ENCODE peak calls at places on chromosomes 13 and 19, in seven cellular contexts. One of them, this sample, is unnamed.
A peak's percentile ranks its signal among the peaks of the same experiment; 100 is the strongest.

GRCh38 chr19:7471696-7472620 is 16.9 kb downstream of the PEX11G start:
- DNase-seq in neural crest cell: no peak
- DNase-seq in CD4-positive, alpha-beta T cell: no peak
- DNase-seq in endothelial cell: no peak
- DNase-seq in A549: no peak
- DNase-seq in choroid plexus epithelial cell: peak; percentile 66
- DNase-seq in epithelial cell of esophagus: no peak
- DNase-seq in this sample: no peak

GRCh38 chr19:7914598-7915045 is at the start of gene TGFBR3L:
- DNase-seq in epithelial cell of esophagus: no peak
- DNase-seq in choroid plexus epithelial cell: no peak
- DNase-seq in endothelial cell: no peak
- DNase-seq in A549: no peak
- DNase-seq in neural crest cell: no peak
- DNase-seq in CD4-positive, alpha-beta T cell: no peak
- DNase-seq in this sample: no peak

GRCh38 chr13:86051134-86052103 is 252.2 kb upstream of the SLITRK6 start:
- DNase-seq in endothelial cell: no peak
- DNase-seq in A549: peak; percentile 30
- DNase-seq in neural crest cell: no peak
- DNase-seq in choroid plexus epithelial cell: peak; percentile 70
- DNase-seq in epithelial cell of esophagus: peak; percentile 90
- DNase-seq in CD4-positive, alpha-beta T cell: no peak
- DNase-seq in this sample: no peak

GRCh38 chr13:58397596-58398387 is 766.2 kb downstream of the PCDH17 start:
- DNase-seq in A549: no peak
- DNase-seq in epithelial cell of esophagus: no peak
- DNase-seq in endothelial cell: no peak
- DNase-seq in choroid plexus epithelial cell: no peak
- DNase-seq in neural crest cell: no peak
- DNase-seq in CD4-positive, alpha-beta T cell: no peak
- DNase-seq in this sample: no peak

GRCh38 chr19:47095707-47096704 is 17.6 kb downstream of the ZC3H4 start:
- DNase-seq in choroid plexus epithelial cell: peak; percentile 37
- DNase-seq in endothelial cell: no peak
- DNase-seq in A549: peak; percentile 62
- DNase-seq in epithelial cell of esophagus: peak; percentile 97
- DNase-seq in CD4-positive, alpha-beta T cell: no peak
- DNase-seq in neural crest cell: no peak
- DNase-seq in this sample: peak; percentile 14

GRCh38 chr13:91904597-91904996 is 506.2 kb downstream of the GPC5 start:
- DNase-seq in epithelial cell of esophagus: no peak
- DNase-seq in A549: no peak
- DNase-seq in CD4-positive, alpha-beta T cell: no peak
- DNase-seq in endothelial cell: no peak
- DNase-seq in choroid plexus epithelial cell: peak; percentile 2
- DNase-seq in neural crest cell: no peak
- DNase-seq in this sample: no peak

GRCh38 chr13:32427852-32428580 is at the start of gene N4BP2L1:
- DNase-seq in choroid plexus epithelial cell: peak; percentile 44
- DNase-seq in epithelial cell of esophagus: peak; percentile 27
- DNase-seq in A549: peak; percentile 9
- DNase-seq in CD4-positive, alpha-beta T cell: peak; percentile 65
- DNase-seq in neural crest cell: no peak
- DNase-seq in endothelial cell: peak; percentile 37
- DNase-seq in this sample: peak; percentile 96

GRCh38 chr13:44103721-44104490 is 224.2 kb downstream of the LACC1 start:
- DNase-seq in epithelial cell of esophagus: peak; percentile 53
- DNase-seq in A549: no peak
- DNase-seq in endothelial cell: no peak
- DNase-seq in neural crest cell: no peak
- DNase-seq in CD4-positive, alpha-beta T cell: no peak
- DNase-seq in choroid plexus epithelial cell: no peak
- DNase-seq in this sample: no peak

GRCh38 chr19:17420267-17420924 is 549 bp downstream of the MVB12A start:
- DNase-seq in endothelial cell: peak; percentile 40
- DNase-seq in choroid plexus epithelial cell: peak; percentile 13
- DNase-seq in epithelial cell of esophagus: peak; percentile 31
- DNase-seq in neural crest cell: peak; percentile 22
- DNase-seq in CD4-positive, alpha-beta T cell: peak; percentile 10
- DNase-seq in A549: peak; percentile 46
- DNase-seq in this sample: peak; percentile 53
- TF ChIP-seq CTCF in endothelial cell: no peak
- TF ChIP-seq CTCF in choroid plexus epithelial cell: peak; percentile 14
- TF ChIP-seq CTCF in epithelial cell of esophagus: no peak
- TF ChIP-seq CTCF in neural crest cell: peak; percentile 20
- TF ChIP-seq CTCF in CD4-positive, alpha-beta T cell: no peak
- TF ChIP-seq CTCF in A549: no peak
- TF ChIP-seq CTCF in this sample: peak; percentile 27

GRCh38 chr19:39496063-39496462 is 2.7 kb upstream of the DLL3 start:
- DNase-seq in choroid plexus epithelial cell: no peak
- DNase-seq in CD4-positive, alpha-beta T cell: no peak
- DNase-seq in neural crest cell: no peak
- DNase-seq in epithelial cell of esophagus: no peak
- DNase-seq in A549: no peak
- DNase-seq in endothelial cell: no peak
- DNase-seq in this sample: no peak

GRCh38 chr19:39498262-39499081 is at the start of gene DLL3:
- DNase-seq in A549: no peak
- DNase-seq in epithelial cell of esophagus: peak; percentile 23
- DNase-seq in endothelial cell: peak; percentile 33
- DNase-seq in neural crest cell: peak; percentile 17
- DNase-seq in CD4-positive, alpha-beta T cell: no peak
- DNase-seq in choroid plexus epithelial cell: peak; percentile 11
- DNase-seq in this sample: peak; percentile 30

GRCh38 chr19:39499082-39499642 is 415 bp downstream of the DLL3 start:
- DNase-seq in choroid plexus epithelial cell: peak; percentile 21
- DNase-seq in neural crest cell: peak; percentile 13
- DNase-seq in A549: no peak
- DNase-seq in endothelial cell: peak; percentile 53
- DNase-seq in epithelial cell of esophagus: peak; percentile 37
- DNase-seq in CD4-positive, alpha-beta T cell: no peak
- DNase-seq in this sample: peak; percentile 23

GRCh38 chr19:39499932-39500331 is 1.2 kb downstream of the DLL3 start:
- DNase-seq in neural crest cell: no peak
- DNase-seq in choroid plexus epithelial cell: no peak
- DNase-seq in CD4-positive, alpha-beta T cell: no peak
- DNase-seq in epithelial cell of esophagus: no peak
- DNase-seq in A549: no peak
- DNase-seq in endothelial cell: no peak
- DNase-seq in this sample: no peak

GRCh38 chr19:39497850-39498261 is 891 bp upstream of the DLL3 start:
- DNase-seq in epithelial cell of esophagus: peak; percentile 30
- DNase-seq in neural crest cell: peak; percentile 56
- DNase-seq in CD4-positive, alpha-beta T cell: no peak
- DNase-seq in A549: peak; percentile 69
- DNase-seq in endothelial cell: peak; percentile 81
- DNase-seq in choroid plexus epithelial cell: peak; percentile 41
- DNase-seq in this sample: peak; percentile 41
- TF ChIP-seq CTCF in epithelial cell of esophagus: peak; percentile 29
- TF ChIP-seq CTCF in neural crest cell: peak; percentile 44
- TF ChIP-seq CTCF in CD4-positive, alpha-beta T cell: peak; percentile 21
- TF ChIP-seq CTCF in A549: peak; percentile 69
- TF ChIP-seq CTCF in endothelial cell: no peak
- TF ChIP-seq CTCF in choroid plexus epithelial cell: peak; percentile 63
- TF ChIP-seq CTCF in this sample: peak; percentile 36

DNA sequence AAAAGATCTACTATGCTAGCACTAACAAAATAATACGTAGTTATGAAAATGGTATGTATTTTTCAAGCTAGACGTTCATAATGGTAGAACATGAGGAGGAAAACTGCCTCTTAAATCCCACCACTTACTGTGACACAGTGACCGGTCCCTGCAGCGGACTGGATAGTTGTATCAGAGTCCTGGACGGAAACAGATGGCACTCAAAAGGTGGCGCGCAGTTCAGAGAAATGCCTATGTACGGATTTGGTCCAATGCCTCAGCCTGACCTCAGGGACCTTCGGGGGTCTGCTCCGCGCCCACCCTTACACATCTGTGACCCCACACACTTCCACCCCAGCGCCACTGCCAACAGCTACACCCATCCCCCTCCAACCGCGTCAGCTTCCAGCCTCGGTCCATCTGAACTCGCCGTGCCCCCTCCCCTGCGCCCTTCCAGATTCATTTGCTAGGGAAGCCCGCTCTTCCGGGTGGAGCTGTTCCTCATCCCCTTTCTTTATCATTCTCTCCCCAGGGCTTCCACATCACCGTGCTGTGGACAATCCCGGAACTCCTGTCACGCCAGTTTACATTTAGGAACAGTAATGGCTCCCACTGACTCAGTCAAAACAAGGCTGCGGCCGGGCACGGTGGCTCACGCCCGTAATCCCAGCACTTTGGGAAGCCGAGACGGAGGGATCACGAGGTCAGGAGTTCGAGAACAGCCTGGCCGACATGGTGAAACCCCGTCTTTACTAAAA is 794 bp upstream of the LENG8 start:
- DNase-seq in endothelial cell: peak; percentile 70
- DNase-seq in epithelial cell of esophagus: peak; percentile 72
- DNase-seq in CD4-positive, alpha-beta T cell: no peak
- DNase-seq in A549: peak; percentile 73
- DNase-seq in choroid plexus epithelial cell: peak; percentile 56
- DNase-seq in neural crest cell: peak; percentile 38
- DNase-seq in this sample: peak; percentile 59
- TF ChIP-seq CTCF in endothelial cell: no peak
- TF ChIP-seq CTCF in epithelial cell of esophagus: peak; percentile 1
- TF ChIP-seq CTCF in CD4-positive, alpha-beta T cell: no peak
- TF ChIP-seq CTCF in A549: no peak
- TF ChIP-seq CTCF in choroid plexus epithelial cell: no peak
- TF ChIP-seq CTCF in neural crest cell: no peak
- TF ChIP-seq CTCF in this sample: no peak

DNA sequence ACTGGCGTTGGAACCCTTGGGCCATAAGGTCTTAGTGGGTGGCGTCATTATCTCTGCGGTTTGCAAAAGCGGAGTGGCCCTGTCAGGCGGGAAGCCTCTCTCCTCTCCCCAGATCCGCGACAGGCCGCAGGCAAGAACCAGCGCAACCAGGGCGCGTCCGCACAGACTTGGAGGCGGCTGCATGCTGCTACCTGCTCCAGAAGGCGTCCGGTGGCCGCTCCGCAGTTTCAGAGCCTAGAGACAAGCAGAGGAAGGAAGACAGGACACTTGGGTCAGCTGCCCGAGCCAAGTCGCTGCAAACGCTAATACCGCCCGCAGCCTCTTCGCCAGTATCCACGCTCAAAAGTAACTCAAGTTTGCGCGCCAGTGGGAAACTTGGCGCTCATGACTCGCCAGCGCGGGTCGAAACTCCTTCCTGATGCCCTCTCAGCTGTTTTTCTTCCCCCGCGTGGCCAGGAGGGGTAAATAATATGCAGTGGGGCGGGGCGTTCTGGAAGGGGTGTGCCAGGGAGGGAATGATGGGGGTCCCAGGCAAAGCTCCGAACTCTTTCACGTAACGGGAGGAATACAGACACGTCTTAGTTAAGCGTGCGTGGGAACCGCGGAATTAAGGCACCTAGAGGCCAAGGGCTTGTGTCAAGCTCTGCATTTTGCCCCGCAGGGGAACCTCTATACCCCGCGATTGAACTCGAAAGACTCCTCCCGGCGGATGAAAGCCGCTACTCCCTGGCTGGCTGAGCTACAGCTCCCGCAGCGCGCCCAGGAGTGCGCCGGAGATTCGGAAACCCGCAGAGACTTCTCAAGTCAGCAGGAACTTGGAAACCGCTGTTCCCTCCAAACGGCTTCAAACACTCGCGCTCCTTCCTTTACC is at the start of gene EDNRB:
- DNase-seq in epithelial cell of esophagus: peak; percentile 72
- DNase-seq in endothelial cell: peak; percentile 43
- DNase-seq in CD4-positive, alpha-beta T cell: no peak
- DNase-seq in choroid plexus epithelial cell: peak; percentile 57
- DNase-seq in neural crest cell: peak; percentile 29
- DNase-seq in A549: no peak
- DNase-seq in this sample: peak; percentile 6
- TF ChIP-seq CTCF in epithelial cell of esophagus: no peak
- TF ChIP-seq CTCF in endothelial cell: no peak
- TF ChIP-seq CTCF in CD4-positive, alpha-beta T cell: no peak
- TF ChIP-seq CTCF in choroid plexus epithelial cell: no peak
- TF ChIP-seq CTCF in neural crest cell: no peak
- TF ChIP-seq CTCF in A549: no peak
- TF ChIP-seq CTCF in this sample: no peak

DNA sequence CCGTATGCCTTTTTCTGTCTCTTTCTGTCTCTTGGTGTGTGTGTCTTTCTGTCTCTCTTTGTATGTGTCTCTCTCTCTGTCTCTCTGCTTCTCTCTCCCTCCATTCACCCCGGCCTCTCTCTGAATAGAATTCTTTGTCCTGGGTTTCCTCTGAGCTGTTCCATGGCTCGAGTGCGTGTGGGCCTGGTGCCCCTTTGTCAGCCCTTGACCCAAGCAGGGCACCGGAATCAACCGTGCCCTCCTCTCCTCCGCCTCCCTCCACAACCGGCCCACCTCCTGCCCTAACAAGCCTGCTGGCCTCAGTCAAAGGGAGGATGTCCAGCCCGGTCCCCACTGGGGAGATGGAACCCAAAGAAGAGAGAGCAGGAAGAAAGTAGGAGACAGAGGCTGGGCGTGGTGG is 3.2 kb downstream of the AXL start:
- DNase-seq in choroid plexus epithelial cell: no peak
- DNase-seq in neural crest cell: no peak
- DNase-seq in epithelial cell of esophagus: no peak
- DNase-seq in endothelial cell: no peak
- DNase-seq in CD4-positive, alpha-beta T cell: no peak
- DNase-seq in A549: no peak
- DNase-seq in this sample: no peak
- TF ChIP-seq CTCF in choroid plexus epithelial cell: no peak
- TF ChIP-seq CTCF in neural crest cell: no peak
- TF ChIP-seq CTCF in epithelial cell of esophagus: no peak
- TF ChIP-seq CTCF in endothelial cell: no peak
- TF ChIP-seq CTCF in CD4-positive, alpha-beta T cell: no peak
- TF ChIP-seq CTCF in A549: no peak
- TF ChIP-seq CTCF in this sample: no peak